ENCODE peak calls at places on chromosomes 5 and 9, in six cellular contexts. H, J, K, T, N and Q are unnamed samples. For H3K4me1, the result is how much of the 10 kb centered on the place peaks cover.

GRCh38 chr5:57113486-57113885 is 60.4 kb upstream of the GPBP1 start:
- DNase-seq in H (no peak), J (no peak), K (no peak), T (no peak), N (no peak), Q (no peak)

GRCh38 chr5:141439411-141440141 is 9.3 kb downstream of the PCDHGA12 start:
- DNase-seq in H (no peak), J (peak), K (no peak), T (no peak), N (no peak), Q (peak)

GRCh38 chr5:156871212-156871611 is 21.1 kb downstream of the PPP1R2B start:
- DNase-seq in H (no peak), J (no peak), K (no peak), T (no peak), N (no peak), Q (no peak)

GRCh38 chr9:120737411-120737810 is 23.1 kb upstream of the MEGF9 start:
- DNase-seq in H (no peak), J (no peak), K (no peak), T (no peak), N (no peak), Q (no peak)

GRCh38 chr5:151469992-151470391 is 22.6 kb downstream of the SLC36A1 start:
- DNase-seq in H (no peak), J (no peak), K (no peak), T (no peak), N (no peak), Q (no peak)

GRCh38 chr5:61866930-61867329 is 439.1 kb upstream of the KIF2A start:
- DNase-seq in H (no peak), J (peak), K (no peak), T (no peak), N (no peak), Q (no peak)

GRCh38 chr5:93791520-93791972 is 50.1 kb upstream of the POU5F2 start:
- DNase-seq in H (peak), J (no peak), K (peak), T (no peak), N (no peak), Q (no peak)

GRCh38 chr5:54895816-54896341 is 89.5 kb downstream of the ESM1 start:
- DNase-seq in H (peak), J (peak), K (peak), T (peak), N (no peak), Q (no peak)

GRCh38 chr5:138245717-138246116 is 28.7 kb downstream of the GFRA3 start:
- DNase-seq in H (no peak), J (no peak), K (peak), T (no peak), N (peak), Q (no peak)

GRCh38 chr5:150320048-150320555 is 17.4 kb upstream of the ARSI start:
- DNase-seq in H (no peak), J (peak), K (peak), T (no peak), N (no peak), Q (peak)

GRCh38 chr5:111703662-111704061 is 53.3 kb downstream of the NREP start:
- DNase-seq in H (no peak), J (no peak), K (no peak), T (no peak), N (no peak), Q (no peak)

GRCh38 chr5:168312606-168313297 is 21.3 kb downstream of the WWC1 start:
- DNase-seq in H (no peak), J (no peak), K (no peak), T (no peak), N (no peak), Q (no peak)

GRCh38 chr5:81837667-81838306 is 86.9 kb upstream of the SSBP2 start:
- DNase-seq in H (no peak), J (no peak), K (peak), T (no peak), N (no peak), Q (no peak)

GRCh38 chr9:131585375-131585774 is 40.1 kb downstream of the PRRT1B start:
- DNase-seq in H (no peak), J (no peak), K (no peak), T (no peak), N (no peak), Q (no peak)

GRCh38 chr5:142803428-142804111 is 33.4 kb downstream of the ARHGAP26 start:
- DNase-seq in H (peak), J (no peak), K (no peak), T (no peak), N (no peak), Q (no peak)

GRCh38 chr5:140590861-140591260 is 26.2 kb downstream of the SLC35A4 start:
- DNase-seq in H (no peak), J (no peak), K (no peak), T (no peak), N (no peak), Q (no peak)

GRCh38 chr5:74540582-74540981 is 99.9 kb downstream of the ENC1 start:
- DNase-seq in H (no peak), J (no peak), K (peak), T (no peak), N (no peak), Q (no peak)

GRCh38 chr9:125763373-125763772 is 16.2 kb downstream of the PBX3 start:
- DNase-seq in H (peak), J (peak), K (no peak), T (peak), N (no peak), Q (no peak)

DNA sequence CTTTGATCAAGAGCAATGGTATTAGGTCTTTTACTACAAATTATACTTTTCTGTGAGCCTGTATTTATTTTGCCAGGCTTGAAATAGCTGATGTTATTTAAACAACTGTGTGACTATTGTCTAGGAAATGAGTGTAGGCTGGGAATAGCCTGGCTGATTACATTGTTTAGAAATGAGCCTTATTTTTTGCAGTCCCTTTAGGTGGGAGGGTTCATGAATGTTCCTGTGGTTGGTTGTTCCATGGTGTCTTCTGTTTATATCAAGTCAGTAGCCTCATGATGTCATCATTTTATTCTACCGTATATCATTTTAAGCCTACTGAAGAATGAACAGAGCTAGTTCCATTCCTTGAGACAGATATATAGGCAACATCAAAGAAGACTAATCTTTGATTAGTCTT is 53.0 kb downstream of the MAP1B start:
- DNase-seq in H (peak), J (peak), K (no peak), T (no peak), N (no peak), Q (no peak)
- H3K4me2 ChIP-seq in H (no peak), J (peak), K (no peak), T (no peak), N (no peak), Q (no peak)

GRCh38 chr5:172770374-172770674 is 671 bp downstream of the DUSP1 start:
- DNase-seq in H (no peak), J (no peak), K (no peak), T (no peak), N (no peak), Q (no peak)

GRCh38 chr5:172769324-172769597 is 1.7 kb downstream of the DUSP1 start:
- DNase-seq in H (no peak), J (no peak), K (no peak), T (no peak), N (no peak), Q (no peak)

GRCh38 chr5:172770675-172771438 is at the start of gene DUSP1:
- DNase-seq in H (peak), J (peak), K (peak), T (peak), N (peak), Q (peak)

GRCh38 chr5:172768573-172769323 is 2.2 kb downstream of the DUSP1 start:
- DNase-seq in H (peak), J (peak), K (peak), T (no peak), N (no peak), Q (no peak)

DNA sequence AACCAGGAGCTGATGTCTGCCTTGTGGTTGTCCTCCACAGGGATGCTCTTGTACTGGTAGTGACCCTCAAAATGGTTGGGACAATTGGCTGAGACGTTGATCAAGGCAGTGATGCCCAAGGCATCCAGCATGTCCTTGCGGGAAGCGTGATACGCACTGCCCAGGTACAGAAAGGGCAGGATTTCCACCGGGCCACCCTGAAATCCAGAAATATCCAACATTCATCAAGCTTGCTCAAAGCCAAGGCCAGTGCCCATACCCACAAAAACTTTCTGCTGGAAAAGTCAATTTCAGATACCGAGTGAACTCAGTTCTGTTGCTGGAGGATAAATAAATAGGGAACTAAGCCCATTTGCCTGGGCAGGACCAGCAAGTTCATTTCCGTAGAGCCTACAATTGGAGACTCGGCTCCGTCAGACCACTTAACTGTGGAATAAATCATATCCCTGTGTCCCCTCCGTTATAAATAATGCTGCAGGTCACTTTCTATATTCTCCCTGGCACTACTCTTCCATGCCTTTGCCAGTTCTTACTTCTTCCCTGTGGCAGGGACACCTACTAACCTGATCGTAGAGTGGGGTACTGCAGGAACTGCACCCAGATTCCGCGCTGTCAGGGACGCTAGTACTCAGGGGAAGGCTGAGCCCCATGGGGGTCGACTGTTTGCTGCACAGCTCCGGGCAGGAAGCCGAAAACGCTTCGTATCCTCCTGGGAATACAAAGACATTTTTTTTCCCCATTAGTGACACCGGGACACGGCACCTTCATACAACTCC is 1.2 kb downstream of the DUSP1 start:
- DNase-seq in H (peak), J (peak), K (peak), T (peak), N (no peak), Q (no peak)
- H3K4me1 ChIP-seq in H (half or more), J (under half), K (under half), T (under half), N (under half), Q (half or more)

GRCh38 chr9:75133396-75133795 is 45.1 kb downstream of the OSTF1 start:
- DNase-seq in H (no peak), J (no peak), K (no peak), T (no peak), N (no peak), Q (no peak)
- H3K27ac ChIP-seq in H (no peak), J (no peak), K (no peak), T (no peak), N (no peak), Q (no peak)

GRCh38 chr9:114721491-114722362 is 39.7 kb upstream of the TEX48 start:
- DNase-seq in H (no peak), J (no peak), K (no peak), T (no peak), N (no peak), Q (no peak)
- H3K4me2 ChIP-seq in H (no peak), J (no peak), K (no peak), T (peak), N (no peak), Q (peak)

GRCh38 chr9:106177216-106177615 is 482.9 kb downstream of the TMEM38B start:
- DNase-seq in H (no peak), J (no peak), K (no peak), T (no peak), N (no peak), Q (no peak)
- H3K4me1 ChIP-seq in H (under half), J (under half), K (under half), T (under half), N (under half), Q (under half)

GRCh38 chr9:91433180-91433579 is 9.5 kb upstream of the NFIL3 start:
- DNase-seq in H (peak), J (peak), K (no peak), T (peak), N (no peak), Q (peak)
- H3K27ac ChIP-seq in H (no peak), J (no peak), K (no peak), T (peak), N (no peak), Q (peak)